ENCODE peak calls at places on chromosomes 5 and 9, in ten cellular contexts. Y is naive thymus-derived CD4-positive, alpha-beta T cell; W is heart left ventricle; E is stomach; F is lung; Q is aorta; C is PC-9; B is testis; X is ascending aorta; T is HCT116. G is an unnamed sample.

GRCh38 chr5:68476854-68477253 is 261.3 kb downstream of the PIK3R1 start:
- DNase-seq in Y (no peak), W (no peak), E (no peak), F (no peak), Q (no peak), C (no peak), B (no peak), X (no peak), T (no peak), G (no peak)

GRCh38 chr5:135468086-135468485 is 15.9 kb upstream of the TIFAB start:
- DNase-seq in Y (no peak), W (no peak), E (no peak), F (no peak), Q (peak), C (no peak), B (no peak), X (no peak), T (no peak), G (no peak)

GRCh38 chr9:6549106-6549505 is 96.4 kb downstream of the GLDC start:
- DNase-seq in Y (no peak), W (no peak), E (no peak), F (no peak), Q (no peak), C (no peak), B (no peak), X (no peak), T (no peak), G (no peak)

GRCh38 chr5:66851306-66851705 is 255.1 kb downstream of the MAST4 start:
- DNase-seq in Y (no peak), W (no peak), E (no peak), F (no peak), Q (no peak), C (no peak), B (no peak), X (no peak), T (no peak), G (peak)

GRCh38 chr9:112861638-112862555 is 28.8 kb downstream of the SLC46A2 start:
- DNase-seq in Y (no peak), W (peak), E (no peak), F (peak), Q (no peak), C (no peak), B (no peak), X (peak), T (no peak), G (peak)

GRCh38 chr9:124812401-124813016 is 35.6 kb downstream of the OLFML2A start:
- DNase-seq in Y (no peak), W (peak), E (no peak), F (no peak), Q (peak), C (peak), B (no peak), X (no peak), T (peak), G (peak)

GRCh38 chr5:103464801-103465484 is 97.6 kb downstream of the NUDT12 start:
- DNase-seq in Y (no peak), W (no peak), E (no peak), F (no peak), Q (no peak), C (no peak), B (no peak), X (no peak), T (no peak), G (no peak)

GRCh38 chr5:81183811-81184748 is 49.0 kb upstream of the CKMT2 start:
- DNase-seq in Y (no peak), W (no peak), E (no peak), F (no peak), Q (no peak), C (no peak), B (no peak), X (no peak), T (no peak), G (no peak)

GRCh38 chr5:89351232-89351631 is 468.2 kb upstream of the MEF2C start:
- DNase-seq in Y (no peak), W (no peak), E (no peak), F (no peak), Q (no peak), C (no peak), B (no peak), X (no peak), T (no peak), G (peak)

DNA sequence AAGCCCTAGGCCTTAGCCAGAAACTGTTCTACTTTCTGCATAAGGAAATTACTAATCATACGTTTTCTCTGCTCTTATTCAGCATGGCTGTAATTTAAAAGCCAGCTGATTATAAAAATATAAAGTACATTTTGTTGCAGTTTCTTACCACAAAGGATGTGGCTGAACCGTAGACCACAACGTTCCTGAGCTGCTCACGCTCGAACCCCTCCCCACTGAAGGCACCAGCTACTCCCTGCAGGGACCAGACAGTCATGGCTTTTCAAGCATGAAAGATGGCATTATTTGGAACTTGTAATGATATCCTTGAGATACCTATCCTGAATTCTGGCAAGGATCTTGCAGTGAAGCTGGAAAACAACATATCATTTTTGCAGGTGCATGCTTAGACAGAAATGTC is 91.8 kb upstream of the DMRT1 start:
- DNase-seq in Y (no peak), W (no peak), E (no peak), F (no peak), Q (no peak), C (no peak), B (no peak), X (no peak), T (no peak), G (peak)
- H3K27ac ChIP-seq in Y (no peak), W (peak), E (peak), F (no peak), Q (peak), C (no peak), B (no peak), X (peak), T (no peak), G (peak)

DNA sequence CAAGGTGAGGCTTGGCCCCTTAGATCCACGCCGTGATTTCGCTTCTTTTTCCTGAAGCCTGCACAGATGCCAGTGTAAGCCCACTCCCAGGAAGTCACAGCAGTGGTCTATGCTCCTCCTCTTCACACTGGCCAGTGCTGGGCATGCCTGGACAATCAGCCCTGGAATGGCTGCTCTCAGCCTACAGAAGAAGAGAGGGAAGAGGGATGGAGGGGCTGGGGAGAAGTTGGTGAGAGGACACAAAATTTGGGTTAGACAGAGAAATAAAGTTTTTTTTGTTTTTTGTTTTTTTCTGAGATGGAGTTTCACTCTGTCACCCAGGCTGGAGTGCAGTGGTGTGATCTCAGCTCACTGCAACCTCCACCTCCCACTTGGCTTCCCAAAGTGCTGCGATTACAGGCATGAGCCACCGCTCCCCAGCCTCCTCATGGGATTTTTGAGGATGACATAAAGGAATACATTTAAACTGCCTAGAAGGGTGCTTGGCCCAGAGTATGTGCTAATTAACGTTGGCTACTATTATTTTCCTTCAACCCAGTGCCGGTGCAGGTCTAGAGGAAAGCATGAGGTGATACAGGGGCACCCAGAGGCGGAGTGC is 828 bp downstream of the S100Z start:
- DNase-seq in Y (no peak), W (no peak), E (no peak), F (no peak), Q (no peak), C (no peak), B (no peak), X (no peak), T (no peak), G (no peak)
- H3K27ac ChIP-seq in Y (no peak), W (peak), E (peak), F (no peak), Q (no peak), C (no peak), B (no peak), X (no peak), T (no peak), G (no peak)

GRCh38 chr9:92749934-92750315 is 14.7 kb downstream of the BICD2 start:
- DNase-seq in Y (no peak), W (no peak), E (no peak), F (no peak), Q (no peak), C (no peak), B (no peak), X (no peak), T (no peak), G (no peak)
- H3K27ac ChIP-seq in Y (no peak), W (peak), E (peak), F (peak), Q (no peak), C (no peak), B (no peak), X (no peak), T (no peak), G (no peak)

DNA sequence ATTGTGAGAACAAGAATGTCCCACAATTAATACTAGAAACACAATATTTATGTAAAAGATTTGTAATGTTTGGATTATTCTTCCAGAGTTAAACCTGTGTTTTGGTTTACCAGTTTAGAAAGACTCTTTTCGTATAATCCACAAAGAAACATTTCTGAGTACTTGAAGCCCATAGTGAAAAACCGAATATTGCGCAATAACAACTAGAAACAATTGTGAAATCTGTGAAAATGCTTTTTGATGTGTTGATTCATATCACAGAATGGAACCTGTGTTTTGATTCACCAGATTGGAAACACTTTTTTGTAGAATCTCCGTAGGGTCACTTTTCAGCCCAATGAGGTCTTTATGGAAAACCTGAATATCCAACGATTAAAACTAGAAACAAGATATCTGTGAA is 386.2 kb downstream of the PRDM9 start:
- DNase-seq in Y (no peak), W (no peak), E (no peak), F (no peak), Q (no peak), C (no peak), B (no peak), X (no peak), T (no peak), G (no peak)
- H3K27ac ChIP-seq in Y (no peak), W (no peak), E (no peak), F (no peak), Q (no peak), C (no peak), B (no peak), X (no peak), T (no peak), G (no peak)

G was measured in mammary epithelial cell.